ENCODE peak calls at places on chromosomes 3 and 15, in seven cellular contexts. H, Z, U, A, J, T and Y are unnamed samples.
A peak's percentile ranks its signal among the peaks of the same experiment; 100 is the strongest.

GRCh38 chr15:33279613-33280205 is 31.1 kb upstream of the RYR3 start:
- DNase-seq in J (no peak), Z (peak; percentile 40), U (no peak), T (peak; percentile 60), H (peak; percentile 54), A (no peak), Y (peak; percentile 93)

GRCh38 chr15:50911001-50911400 is 2.5 kb downstream of the AP4E1 start:
- DNase-seq in A (no peak), H (no peak), Z (no peak), U (no peak), J (no peak), T (peak; percentile 20), Y (no peak)

GRCh38 chr3:156404217-156404616 is 150.7 kb downstream of the SSR3 start:
- DNase-seq in J (no peak), H (no peak), Z (no peak), A (no peak), U (no peak), T (no peak), Y (no peak)

GRCh38 chr15:39018966-39019365 is 454.4 kb upstream of the RASGRP1 start:
- DNase-seq in Z (no peak), H (no peak), T (no peak), A (no peak), U (no peak), J (no peak), Y (no peak)

GRCh38 chr3:29697989-29698388 is 417.1 kb downstream of the RBMS3 start:
- DNase-seq in Z (peak; percentile 43), A (no peak), T (peak; percentile 63), J (no peak), H (no peak), U (peak; percentile 31), Y (no peak)

GRCh38 chr3:45547764-45548683 is 46.5 kb upstream of the LIMD1 start:
- DNase-seq in A (peak; percentile 44), J (no peak), H (no peak), T (peak; percentile 75), U (peak; percentile 69), Z (peak; percentile 96), Y (no peak)

GRCh38 chr3:179074656-179075055 is 3.0 kb upstream of the ZMAT3 start:
- DNase-seq in Z (no peak), U (no peak), A (no peak), T (no peak), H (no peak), J (no peak), Y (no peak)

GRCh38 chr15:29674661-29675533 is 147.4 kb downstream of the TJP1 start:
- DNase-seq in Z (peak; percentile 40), J (peak; percentile 71), U (no peak), H (peak; percentile 94), T (peak; percentile 72), A (no peak), Y (peak; percentile 37)

GRCh38 chr3:69052567-69052898 is 400 bp upstream of the TMF1 start:
- DNase-seq in A (no peak), U (no peak), J (no peak), T (no peak), H (no peak), Z (no peak), Y (no peak)

GRCh38 chr15:74402873-74403589 is 30.7 kb downstream of the SEMA7A start:
- DNase-seq in A (no peak), J (peak; percentile 62), U (no peak), H (no peak), T (no peak), Z (no peak), Y (no peak)

GRCh38 chr15:99126930-99127329 is 22.1 kb downstream of the SYNM start:
- DNase-seq in H (no peak), T (no peak), J (peak; percentile 14), U (no peak), Z (no peak), A (no peak), Y (no peak)

GRCh38 chr3:100108464-100109079 is 5.7 kb downstream of the FILIP1L start:
- DNase-seq in Z (no peak), A (peak; percentile 72), H (no peak), J (no peak), U (no peak), T (no peak), Y (peak; percentile 12)

GRCh38 chr3:196181127-196181546 is 30.1 kb downstream of the ZDHHC19 start:
- DNase-seq in Z (no peak), J (no peak), H (no peak), T (no peak), U (no peak), A (no peak), Y (no peak)

GRCh38 chr15:35000511-35000910 is 12.4 kb upstream of the ZNF770 start:
- DNase-seq in T (peak; percentile 83), H (peak; percentile 59), A (peak; percentile 50), Z (peak; percentile 97), J (no peak), U (peak; percentile 9), Y (peak; percentile 99)

GRCh38 chr3:10467904-10468610 is 37.3 kb downstream of the ATP2B2 start:
- DNase-seq in J (no peak), A (peak; percentile 49), U (no peak), Z (no peak), T (no peak), H (no peak), Y (no peak)

GRCh38 chr3:58214484-58215316 is 3.9 kb upstream of the DNASE1L3 start:
- DNase-seq in T (no peak), A (no peak), Z (peak; percentile 53), U (no peak), H (no peak), J (peak; percentile 58), Y (peak; percentile 99)

GRCh38 chr15:32685576-32685975 is 32.2 kb upstream of the GREM1 start:
- DNase-seq in H (no peak), J (no peak), U (peak; percentile 53), A (no peak), T (peak; percentile 67), Z (peak; percentile 87), Y (peak; percentile 35)

GRCh38 chr3:134650431-134651346 is at the start of gene KY:
- DNase-seq in H (peak; percentile 9), A (peak; percentile 40), Z (peak; percentile 51), U (no peak), J (peak; percentile 60), T (peak; percentile 38), Y (peak; percentile 50)

GRCh38 chr3:119322523-119323400 is 28.6 kb downstream of the ARHGAP31 start:
- DNase-seq in A (peak; percentile 58), J (peak; percentile 93), T (peak; percentile 85), U (peak; percentile 37), H (peak; percentile 66), Z (peak; percentile 69), Y (peak; percentile 67)

GRCh38 chr3:64361962-64362735 is 136.9 kb upstream of the PRICKLE2 start:
- DNase-seq in H (no peak), J (no peak), U (no peak), T (no peak), Z (peak; percentile 33), A (no peak), Y (peak; percentile 60)

GRCh38 chr3:145898487-145898886 is 262.5 kb downstream of the PLOD2 start:
- DNase-seq in Z (peak; percentile 12), J (no peak), T (peak; percentile 22), U (no peak), A (no peak), H (no peak), Y (no peak)

GRCh38 chr3:159776779-159777178 is 211.9 kb upstream of the IL12A start:
- DNase-seq in Z (no peak), H (no peak), J (no peak), U (no peak), A (no peak), T (no peak), Y (no peak)

GRCh38 chr3:123733805-123734526 is 149.1 kb upstream of the HACD2 start:
- DNase-seq in J (no peak), H (peak; percentile 63), U (peak; percentile 81), A (no peak), T (peak; percentile 86), Z (peak; percentile 93), Y (peak; percentile 90)

GRCh38 chr15:96353378-96353930 is 23.0 kb downstream of the NR2F2 start:
- DNase-seq in T (no peak), H (no peak), Z (no peak), J (no peak), A (no peak), U (no peak), Y (no peak)

GRCh38 chr15:62035256-62035908 is 24.9 kb downstream of the VPS13C start:
- DNase-seq in U (peak; percentile 29), Z (peak; percentile 76), A (no peak), J (no peak), T (peak; percentile 61), H (no peak), Y (peak; percentile 55)

DNA sequence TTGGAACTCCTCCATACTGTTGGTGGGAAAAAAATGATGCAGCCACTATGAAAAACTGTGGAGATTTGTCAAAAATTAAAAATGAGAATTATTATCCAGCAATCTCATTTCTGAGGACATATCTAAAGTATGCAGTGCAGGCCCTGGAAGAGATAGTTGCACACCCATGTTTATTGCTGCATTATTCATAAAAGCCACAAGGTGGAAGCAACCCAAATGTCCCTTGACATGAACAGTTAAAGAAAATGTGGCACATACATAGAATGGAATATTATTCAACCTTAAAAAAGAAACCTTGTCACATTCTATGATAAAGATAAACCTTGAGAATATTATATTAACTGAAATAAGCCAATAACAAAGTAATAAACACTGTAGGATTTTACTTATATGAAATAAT is 80.9 kb upstream of the ARHGEF26 start:
- DNase-seq in Z (peak; percentile 37), T (no peak), U (no peak), J (no peak), H (no peak), A (no peak), Y (peak; percentile 52)
- TF ChIP-seq CTCF in Z (peak; percentile 45), T (peak; percentile 34), U (peak; percentile 40), J (peak; percentile 31), H (peak; percentile 32), A (no peak), Y (peak; percentile 65)

GRCh38 chr3:42502429-42503250 is at the start of gene VIPR1:
- DNase-seq in T (no peak), Z (no peak), A (no peak), U (no peak), J (peak; percentile 90), H (peak; percentile 65), Y (peak; percentile 92)

GRCh38 chr3:42501681-42502428 is 588 bp upstream of the VIPR1 start:
- DNase-seq in U (no peak), T (peak; percentile 16), H (no peak), J (peak; percentile 77), Z (peak; percentile 21), A (no peak), Y (peak; percentile 75)

GRCh38 chr3:42500091-42500490 is 2.4 kb upstream of the VIPR1 start:
- DNase-seq in U (no peak), H (no peak), T (no peak), Z (no peak), J (no peak), A (no peak), Y (no peak)

GRCh38 chr3:42500909-42501308 is 1.5 kb upstream of the VIPR1 start:
- DNase-seq in H (no peak), J (no peak), Z (no peak), U (no peak), T (no peak), A (no peak), Y (no peak)

GRCh38 chr3:42501321-42501680 is 1.1 kb upstream of the VIPR1 start:
- DNase-seq in U (no peak), T (no peak), H (no peak), J (no peak), A (no peak), Z (no peak), Y (no peak)
- H3K4me3 ChIP-seq in U (no peak overlapping the region), T (no peak overlapping the region), H (no peak overlapping the region), J (peak overlapping the region; percentile 63), A (peak overlapping the region; percentile 46), Z (no peak overlapping the region), Y (peak overlapping the region; percentile 48)

GRCh38 chr15:49620658-49621326 is at the start of the genes DTWD1 and FAM227B:
- DNase-seq in H (peak; percentile 62), U (peak; percentile 77), Z (peak; percentile 97), J (peak; percentile 99), T (peak; percentile 99), A (peak; percentile 95), Y (peak; percentile 97)
- TF ChIP-seq CTCF in H (no peak), U (no peak), Z (no peak), J (no peak), T (no peak), A (no peak), Y (peak; percentile 8)

GRCh38 chr3:56783644-56784451 is 17.9 kb downstream of the ARHGEF3 start:
- DNase-seq in J (peak; percentile 72), H (peak; percentile 8), Z (peak; percentile 90), U (peak; percentile 66), A (no peak), T (peak; percentile 94), Y (peak; percentile 94)
- H3K4me3 ChIP-seq in J (no peak overlapping the region), H (no peak overlapping the region), Z (no peak overlapping the region), U (no peak overlapping the region), A (no peak overlapping the region), T (no peak overlapping the region), Y (no peak overlapping the region)